ENCODE peak calls at places on chromosomes 7 and 10, in nine cellular contexts. Z, T, M, C, P, E, G, V and U are unnamed samples.
A peak's percentile ranks its signal among the peaks of the same experiment; 100 is the strongest.

GRCh38 chr7:122970740-122971725 is 24.5 kb downstream of the TAS2R16 start:
- DNase-seq in V (no peak), M (no peak), P (no peak), C (no peak), T (no peak), E (no peak), G (peak; percentile 35), Z (no peak), U (no peak)

GRCh38 chr10:76411719-76412435 is 980.5 kb downstream of the LRMDA start:
- DNase-seq in P (no peak), G (no peak), Z (no peak), V (no peak), M (no peak), E (no peak), C (peak; percentile 84), T (no peak), U (no peak)

GRCh38 chr7:13988011-13988410 is 1.5 kb downstream of the ETV1 start:
- DNase-seq in Z (peak; percentile 45), M (no peak), C (no peak), G (peak; percentile 9), T (no peak), P (peak; percentile 64), E (peak; percentile 12), V (no peak), U (no peak)

GRCh38 chr10:6364283-6364682 is 161.6 kb downstream of the PFKFB3 start:
- DNase-seq in P (no peak), E (no peak), G (no peak), Z (no peak), C (no peak), M (no peak), V (no peak), T (no peak), U (no peak)

GRCh38 chr10:48993627-48994026 is 54.0 kb upstream of the LRRC18 start:
- DNase-seq in E (no peak), V (no peak), G (no peak), T (no peak), C (peak; percentile 7), Z (no peak), M (no peak), P (no peak), U (no peak)

GRCh38 chr10:23314835-23315239 is 29.8 kb downstream of the C10orf67 start:
- DNase-seq in V (no peak), C (peak; percentile 59), E (peak; percentile 50), G (peak; percentile 88), T (peak; percentile 77), Z (peak; percentile 63), P (peak; percentile 80), M (peak; percentile 58), U (peak; percentile 57)

GRCh38 chr10:122740640-122741039 is 41.0 kb upstream of the C10orf120 start:
- DNase-seq in M (no peak), G (no peak), P (no peak), Z (no peak), V (no peak), E (no peak), T (no peak), C (no peak), U (no peak)

GRCh38 chr10:25907247-25907646 is 26.8 kb upstream of the MYO3A start:
- DNase-seq in P (no peak), M (no peak), Z (no peak), C (no peak), T (no peak), E (no peak), V (no peak), G (no peak), U (no peak)

GRCh38 chr10:22712959-22713852 is 1.2 kb downstream of the PIP4K2A start:
- DNase-seq in P (peak; percentile 22), T (peak; percentile 46), V (peak; percentile 59), C (no peak), G (peak; percentile 25), E (peak; percentile 50), M (peak; percentile 65), Z (peak; percentile 52), U (no peak)

GRCh38 chr10:132536241-132536963 is 1.2 kb upstream of the INPP5A start:
- DNase-seq in E (no peak), C (no peak), P (no peak), G (peak; percentile 33), V (peak; percentile 65), Z (no peak), M (peak; percentile 54), T (no peak), U (no peak)

GRCh38 chr10:97914837-97915211 is 65.2 kb downstream of the GOLGA7B start:
- DNase-seq in T (peak; percentile 71), G (peak; percentile 70), E (peak; percentile 90), Z (peak; percentile 52), C (peak; percentile 2), M (peak; percentile 96), V (peak; percentile 86), P (peak; percentile 45), U (peak; percentile 64)

GRCh38 chr7:142745091-142745635 is 4.1 kb upstream of the PRSS1 start:
- DNase-seq in G (peak; percentile 65), C (no peak), Z (no peak), V (no peak), M (no peak), T (no peak), P (no peak), E (no peak), U (no peak)

GRCh38 chr7:34160261-34160752 is 255.0 kb downstream of the BMPER start:
- DNase-seq in E (no peak), Z (no peak), V (no peak), T (no peak), M (no peak), P (peak; percentile 81), G (no peak), C (peak; percentile 95), U (no peak)

GRCh38 chr10:126659750-126660149 is 10.7 kb downstream of the C10orf90 start:
- DNase-seq in M (no peak), V (no peak), E (no peak), Z (no peak), P (no peak), T (no peak), G (no peak), C (no peak), U (no peak)

GRCh38 chr10:60466267-60467201 is 76.9 kb upstream of the ANK3 start:
- DNase-seq in E (no peak), P (no peak), M (no peak), T (no peak), Z (no peak), V (no peak), C (no peak), G (peak; percentile 99), U (no peak)
- TF ChIP-seq CTCF in E (no peak), P (no peak), M (peak; percentile 64), T (no peak), Z (no peak), V (no peak), C (peak; percentile 17), G (no peak), U (no peak)

DNA sequence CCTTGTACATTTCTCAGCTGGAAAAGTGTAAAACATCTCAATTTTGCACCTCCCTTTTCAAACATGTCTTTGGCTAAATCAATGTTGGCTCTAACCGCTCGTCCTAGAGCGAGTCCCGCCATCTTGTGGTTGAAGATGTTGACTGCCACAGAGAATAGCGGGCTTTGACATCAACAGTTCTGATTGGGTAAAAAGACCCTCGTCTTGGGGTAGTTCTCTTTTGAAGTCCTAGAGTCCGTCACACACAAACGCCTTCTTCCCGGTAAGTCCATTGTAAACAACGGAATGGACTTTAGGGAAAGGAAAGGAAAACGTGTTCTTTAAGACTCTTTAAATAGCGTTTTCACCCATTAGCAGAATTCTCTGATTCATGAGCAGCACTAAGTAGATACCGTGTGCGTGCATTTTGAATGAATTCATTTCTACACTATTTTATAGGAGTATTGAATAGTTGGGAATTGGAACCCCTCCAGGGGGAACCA is 454 bp upstream of the RPP30 start:
- DNase-seq in T (peak; percentile 74), M (peak; percentile 89), V (no peak), C (no peak), G (no peak), Z (peak; percentile 90), P (peak; percentile 90), E (peak; percentile 48), U (no peak)
- TF ChIP-seq CTCF in T (peak; percentile 40), M (peak; percentile 80), V (no peak), C (peak; percentile 62), G (peak; percentile 30), Z (peak; percentile 52), P (peak; percentile 72), E (peak; percentile 48), U (no peak)

GRCh38 chr10:91163709-91164474 is 56.6 kb upstream of the PCGF5 start:
- DNase-seq in T (peak; percentile 49), C (peak; percentile 50), Z (peak; percentile 68), P (peak; percentile 85), G (peak; percentile 70), E (peak; percentile 33), M (peak; percentile 65), V (peak; percentile 74), U (peak; percentile 83)
- TF ChIP-seq CTCF in T (no peak), C (no peak), Z (no peak), P (no peak), G (no peak), E (no peak), M (peak; percentile 8), V (no peak), U (no peak)

GRCh38 chr7:22093936-22094335 is 148.2 kb upstream of the CDCA7L start:
- DNase-seq in V (no peak), E (no peak), Z (no peak), T (no peak), M (no peak), P (no peak), G (no peak), C (no peak), U (no peak)

GRCh38 chr7:22090512-22090911 is 144.8 kb upstream of the CDCA7L start:
- DNase-seq in Z (no peak), C (no peak), M (no peak), V (no peak), T (no peak), E (no peak), G (no peak), P (no peak), U (no peak)

GRCh38 chr7:22093003-22093402 is 147.3 kb upstream of the CDCA7L start:
- DNase-seq in Z (peak; percentile 20), C (no peak), G (no peak), E (no peak), P (no peak), V (no peak), T (no peak), M (no peak), U (no peak)

GRCh38 chr7:22090107-22090506 is 144.4 kb upstream of the CDCA7L start:
- DNase-seq in C (no peak), E (no peak), T (no peak), Z (no peak), G (no peak), M (no peak), V (no peak), P (no peak), U (no peak)

DNA sequence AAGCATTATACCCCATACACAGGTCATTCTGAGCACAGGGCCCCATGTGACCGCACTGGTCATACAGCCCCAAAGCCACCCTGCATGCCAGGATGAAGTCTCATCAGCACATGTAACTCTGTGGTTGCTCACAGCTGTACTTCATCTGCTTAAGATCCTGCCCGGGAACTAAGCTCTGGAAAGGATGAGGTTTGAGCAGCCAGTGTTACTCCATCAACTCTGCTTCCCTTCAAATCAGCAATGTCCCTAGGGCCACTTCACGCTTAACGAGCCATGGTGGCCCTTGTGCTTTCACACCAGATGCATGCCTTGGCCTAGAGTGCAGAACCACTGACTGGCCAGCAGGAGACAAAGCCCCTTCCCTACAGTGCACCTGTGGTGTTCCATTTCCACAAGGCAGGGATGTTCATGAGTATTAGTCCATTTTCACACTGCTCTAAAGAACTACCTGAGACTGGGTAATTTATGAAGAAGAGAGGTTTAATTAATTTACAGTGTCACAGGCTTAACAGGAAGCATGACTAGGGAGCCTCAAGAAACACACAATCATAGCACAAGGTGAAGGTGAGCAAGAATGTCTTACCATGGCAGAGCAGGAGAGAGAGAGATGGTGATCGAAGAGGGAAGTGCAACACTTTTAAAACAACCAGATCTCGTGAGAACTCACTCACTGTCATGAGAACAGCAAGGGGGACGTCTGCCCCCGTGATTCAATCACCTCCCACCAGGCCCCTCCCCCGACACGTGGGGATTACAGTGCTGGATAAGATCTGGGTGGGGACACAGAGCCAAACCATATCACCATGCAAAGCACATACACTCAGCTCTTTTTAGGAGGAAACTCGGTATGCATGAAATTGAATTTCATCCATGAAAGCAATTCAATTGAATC is 149.0 kb upstream of the CDCA7L start:
- DNase-seq in C (peak; percentile 64), M (no peak), Z (no peak), E (no peak), V (no peak), P (no peak), T (no peak), G (no peak), U (no peak)
- TF ChIP-seq CTCF in C (no peak), M (peak; percentile 67), Z (peak; percentile 4), E (peak; percentile 16), V (no peak), P (no peak), T (peak; percentile 28), G (peak; percentile 27), U (no peak)